ENCODE peak calls at places on chromosome 2, in four cellular contexts. Q is IMR-90; S is effector memory CD4-positive, alpha-beta T cell; K is right cardiac atrium. O is an unnamed sample. For H3K9me3, the result is how much of the 10 kb centered on the place peaks cover.

GRCh38 chr2:240291337-240291751 is 144.1 kb upstream of the GPC1 start:
- DNase-seq in K (no peak), S (no peak), Q (no peak), O (no peak)

GRCh38 chr2:101613073-101613704 is 84.3 kb upstream of the MAP4K4 start:
- DNase-seq in Q (no peak), S (no peak), K (no peak), O (no peak)

GRCh38 chr2:233563663-233564430 is 2.7 kb downstream of the USP40 start:
- DNase-seq in Q (peak), S (no peak), K (no peak), O (no peak)

GRCh38 chr2:218878486-218878885 is 2.2 kb upstream of the WNT10A start:
- DNase-seq in S (no peak), Q (no peak), K (peak), O (no peak)

GRCh38 chr2:98090951-98091350 is 4.0 kb downstream of the VWA3B start:
- DNase-seq in S (no peak), K (no peak), Q (no peak), O (no peak)

GRCh38 chr2:4381049-4381448 is 677.7 kb downstream of the DCDC2C start:
- DNase-seq in K (no peak), Q (no peak), S (no peak), O (no peak)

GRCh38 chr2:70501215-70501614 is 52.4 kb downstream of the TGFA start:
- DNase-seq in S (no peak), K (no peak), Q (no peak), O (no peak)

GRCh38 chr2:236282406-236282805 is 18.2 kb upstream of the ASB18 start:
- DNase-seq in Q (no peak), S (no peak), K (no peak), O (no peak)

GRCh38 chr2:30026091-30027055 is 105.0 kb upstream of the ALK start:
- DNase-seq in K (peak), S (no peak), Q (peak), O (no peak)

GRCh38 chr2:226440119-226440917 is 359.3 kb downstream of the IRS1 start:
- DNase-seq in K (no peak), S (no peak), Q (peak), O (no peak)

GRCh38 chr2:100416939-100417744 is at the start of gene CHST10:
- DNase-seq in S (no peak), Q (peak), K (peak), O (no peak)

GRCh38 chr2:232476791-232477190 is 10.8 kb downstream of the ECEL1 start:
- DNase-seq in Q (no peak), K (no peak), S (no peak), O (no peak)

GRCh38 chr2:231483398-231484329 is 19.4 kb upstream of the NCL start:
- DNase-seq in Q (no peak), K (peak), S (peak), O (peak)

GRCh38 chr2:174259981-174260380 is 11.6 kb upstream of the OLA1 start:
- DNase-seq in K (no peak), Q (peak), S (no peak), O (no peak)

GRCh38 chr2:78082555-78082954 is 560.4 kb upstream of the LRRTM4 start:
- DNase-seq in K (no peak), S (no peak), Q (no peak), O (no peak)

GRCh38 chr2:134146161-134146560 is 107.7 kb upstream of the MGAT5 start:
- DNase-seq in Q (no peak), K (no peak), S (no peak), O (no peak)

GRCh38 chr2:140164449-140164848 is 1384.3 kb upstream of the NXPH2 start:
- DNase-seq in K (no peak), S (no peak), Q (no peak), O (no peak)

GRCh38 chr2:200777275-200777674 is 34.4 kb upstream of the BZW1 start:
- DNase-seq in Q (no peak), S (no peak), K (no peak), O (no peak)

GRCh38 chr2:10126627-10127026 is 4.1 kb downstream of the RRM2 start:
- DNase-seq in K (no peak), S (no peak), Q (peak), O (no peak)

GRCh38 chr2:129934044-129934822 is 45.2 kb upstream of the RAB6C start:
- DNase-seq in S (no peak), Q (no peak), K (no peak), O (no peak)

GRCh38 chr2:133324150-133324561 is 244.1 kb downstream of the NCKAP5 start:
- DNase-seq in S (no peak), Q (peak), K (no peak), O (no peak)

GRCh38 chr2:50347355-50348044 is 684.4 kb downstream of the NRXN1 start:
- DNase-seq in K (no peak), Q (no peak), S (no peak), O (no peak)

GRCh38 chr2:104944495-104944894 is 90.6 kb downstream of the POU3F3 start:
- DNase-seq in K (no peak), Q (no peak), S (no peak), O (no peak)

GRCh38 chr2:62369549-62370164 is 136.3 kb downstream of the TMEM17 start:
- DNase-seq in S (no peak), Q (no peak), K (no peak), O (no peak)

GRCh38 chr2:111091811-111092211 is 28.9 kb upstream of the BCL2L11 start:
- DNase-seq in K (no peak), Q (no peak), S (no peak), O (no peak)
- H3K9me3 ChIP-seq in K (under half), Q (under half), S (under half), O (under half)

GRCh38 chr2:3114406-3115185 is 263.0 kb downstream of the EIPR1 start:
- DNase-seq in K (no peak), S (no peak), Q (no peak), O (no peak)
- H3K9me3 ChIP-seq in K (under half), S (under half), Q (under half), O (under half)

GRCh38 chr2:130987519-130988425 is 105.5 kb downstream of the FAM168B start:
- DNase-seq in K (no peak), S (no peak), Q (no peak), O (no peak)

GRCh38 chr2:130986890-130987493 is 106.3 kb downstream of the FAM168B start:
- DNase-seq in K (no peak), S (no peak), Q (no peak), O (no peak)

GRCh38 chr2:130985831-130986649 is 107.2 kb downstream of the FAM168B start:
- DNase-seq in S (no peak), K (no peak), Q (no peak), O (no peak)

GRCh38 chr2:130985206-130985779 is 108.0 kb downstream of the FAM168B start:
- DNase-seq in K (no peak), Q (no peak), S (no peak), O (no peak)
- H3K9me3 ChIP-seq in K (under half), Q (under half), S (under half), O (under half)

GRCh38 chr2:196651387-196652094 is 12.0 kb downstream of the CCDC150 start:
- DNase-seq in Q (no peak), S (no peak), K (no peak), O (no peak)
- H3K9me3 ChIP-seq in Q (under half), S (under half), K (under half), O (under half)

GRCh38 chr2:82959677-82960076 is 1499.4 kb downstream of the SUCLG1 start:
- DNase-seq in Q (no peak), S (no peak), K (no peak), O (no peak)

GRCh38 chr2:82950148-82950547 is 1508.9 kb downstream of the SUCLG1 start:
- DNase-seq in K (no peak), S (no peak), Q (no peak), O (no peak)

DNA sequence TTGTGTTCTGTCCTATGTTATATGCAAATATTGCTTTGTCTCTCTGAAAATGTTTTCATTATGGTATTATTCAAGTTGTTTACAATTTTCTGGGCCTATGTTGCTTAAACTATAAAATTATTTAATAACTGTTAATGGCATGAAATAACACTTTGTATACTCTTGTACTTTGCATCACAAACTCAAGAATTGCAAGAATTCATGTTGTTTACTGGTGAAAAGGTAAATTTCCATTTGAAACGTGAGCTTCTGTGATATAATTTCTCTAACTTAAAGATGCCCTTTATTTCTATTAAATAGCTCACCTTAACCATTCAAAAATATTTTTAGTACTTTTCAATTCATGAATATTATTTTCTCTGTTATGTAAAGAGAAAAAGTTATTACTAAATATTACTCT is 1504.2 kb downstream of the SUCLG1 start:
- DNase-seq in Q (no peak), K (no peak), S (no peak), O (no peak)
- H3K9me3 ChIP-seq in Q (under half), K (under half), S (under half), O (under half)